ENCODE peak calls at places on chromosomes 1 and 21, in five cellular contexts. J is pancreas, W is prostate gland, X is sigmoid colon, R is brain microvascular endothelial cell. N is an unnamed sample.
A peak's percentile ranks its signal among the peaks of the same experiment; 100 is the strongest.

GRCh38 chr1:94514095-94514727 is 27.3 kb downstream of the F3 start:
- DNase-seq in X (no peak), J (no peak), W (no peak), R (peak; percentile 33), N (peak; percentile 45)

GRCh38 chr21:30434033-30434631 is 4.1 kb downstream of the KRTAP13-4 start:
- DNase-seq in R (peak; percentile 20), W (peak; percentile 10), X (no peak), J (no peak), N (peak; percentile 47)

GRCh38 chr1:15384301-15384901 is 25.3 kb upstream of the EFHD2 start:
- DNase-seq in R (no peak), W (no peak), J (no peak), X (no peak), N (no peak)

GRCh38 chr1:234486858-234487830 is 8.2 kb upstream of the TARBP1 start:
- DNase-seq in J (no peak), R (peak; percentile 66), W (peak; percentile 69), X (no peak), N (peak; percentile 90)

GRCh38 chr1:34013958-34014737 is 150.3 kb downstream of the HMGB4 start:
- DNase-seq in J (peak; percentile 72), X (no peak), R (no peak), W (no peak), N (peak; percentile 5)

GRCh38 chr1:41890841-41891311 is 27.8 kb downstream of the HIVEP3 start:
- DNase-seq in R (no peak), J (no peak), W (peak; percentile 32), X (no peak), N (peak; percentile 29)

GRCh38 chr1:8822383-8823294 is 5.2 kb upstream of the RERE start:
- DNase-seq in R (peak; percentile 73), J (no peak), W (no peak), X (no peak), N (peak; percentile 88)

GRCh38 chr1:26787381-26787705 is 407 bp upstream of the PIGV start:
- DNase-seq in X (no peak), W (no peak), J (no peak), R (peak; percentile 74), N (no peak)

GRCh38 chr1:98323396-98323795 is 338.1 kb upstream of the SNX7 start:
- DNase-seq in W (no peak), R (peak; percentile 74), J (no peak), X (no peak), N (peak; percentile 96)

GRCh38 chr1:154784924-154785531 is 85.1 kb downstream of the KCNN3 start:
- DNase-seq in J (no peak), R (no peak), W (no peak), X (peak; percentile 58), N (peak; percentile 8)

GRCh38 chr1:231233735-231234417 is 7.1 kb upstream of the GNPAT start:
- DNase-seq in R (no peak), J (no peak), W (no peak), X (no peak), N (no peak)

GRCh38 chr1:31744165-31744888 is 19.8 kb downstream of the ADGRB2 start:
- DNase-seq in J (no peak), X (no peak), W (no peak), R (no peak), N (no peak)

GRCh38 chr1:184838374-184838995 is 83.8 kb upstream of the EDEM3 start:
- DNase-seq in J (no peak), W (peak; percentile 73), X (peak; percentile 93), R (peak; percentile 92), N (peak; percentile 82)

GRCh38 chr1:93673159-93673657 is 8.4 kb downstream of the BCAR3 start:
- DNase-seq in X (no peak), J (no peak), R (no peak), W (peak; percentile 73), N (peak; percentile 77)

DNA sequence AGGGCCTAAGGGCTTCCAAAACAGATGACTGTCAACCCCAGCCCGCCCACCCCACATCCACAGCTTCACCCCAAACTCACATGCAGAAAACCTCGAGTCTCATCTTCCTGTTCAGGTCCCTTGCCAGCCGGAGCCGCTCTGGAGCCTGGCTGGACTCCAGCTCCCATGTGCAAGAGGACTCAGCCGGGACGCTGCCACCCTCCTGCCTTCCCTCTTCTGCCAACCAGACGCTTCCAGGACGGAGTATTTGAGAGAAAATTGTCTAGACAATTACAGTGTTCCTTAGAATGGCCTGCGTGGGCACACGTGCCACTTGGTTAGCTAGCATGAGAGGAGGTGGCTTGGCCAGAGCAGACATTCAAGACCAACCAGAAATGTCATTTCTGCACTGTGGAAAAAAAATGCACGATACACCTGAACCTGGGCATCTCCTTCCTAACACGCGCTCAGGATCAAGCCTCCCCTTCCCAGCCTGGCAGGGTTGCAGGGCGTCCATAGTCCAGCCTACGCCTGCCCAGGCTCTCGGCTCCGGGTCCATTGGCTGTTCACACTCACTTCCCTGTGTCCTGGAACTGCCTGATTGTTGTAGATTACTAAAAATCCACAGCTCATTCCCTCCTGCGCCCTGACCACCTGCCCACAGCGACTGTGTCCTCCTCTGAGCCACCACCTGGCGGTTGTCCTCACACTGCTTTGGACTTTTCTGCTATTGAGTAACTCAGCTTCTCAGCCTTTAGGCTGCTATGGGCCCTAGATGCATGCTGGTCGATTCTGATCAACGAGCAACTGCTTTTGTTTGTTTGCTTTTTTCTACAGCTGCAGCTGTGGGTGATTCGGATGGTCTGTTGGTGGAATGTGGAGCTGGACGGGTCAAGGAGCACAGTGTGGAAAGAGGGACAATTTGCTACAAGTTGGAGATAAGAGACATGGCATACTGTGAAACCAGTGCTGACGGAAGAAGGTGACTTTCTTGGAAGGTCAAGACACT is at the start of gene CLDN14:
- DNase-seq in J (no peak), X (no peak), W (peak; percentile 57), R (no peak), N (no peak)
- TF ChIP-seq CTCF in J (no peak), X (no peak), W (no peak), R (no peak), N (no peak)

GRCh38 chr21:36706951-36707762 is 8.2 kb downstream of the SIM2 start:
- DNase-seq in W (no peak), X (no peak), J (no peak), R (no peak), N (no peak)
- TF ChIP-seq CTCF in W (no peak), X (no peak), J (no peak), R (peak; percentile 41), N (no peak)

GRCh38 chr1:7120863-7121621 is 335.8 kb downstream of the CAMTA1 start:
- DNase-seq in W (no peak), X (no peak), J (no peak), R (no peak), N (no peak)

GRCh38 chr1:7121622-7121988 is 336.4 kb downstream of the CAMTA1 start:
- DNase-seq in X (peak; percentile 78), J (peak; percentile 79), R (no peak), W (peak; percentile 23), N (no peak)

GRCh38 chr1:7117265-7117598 is 332.0 kb downstream of the CAMTA1 start:
- DNase-seq in X (no peak), J (no peak), W (no peak), R (no peak), N (no peak)

GRCh38 chr1:7116001-7116400 is 330.7 kb downstream of the CAMTA1 start:
- DNase-seq in J (no peak), W (no peak), X (no peak), R (no peak), N (no peak)

GRCh38 chr1:7117599-7118281 is 332.5 kb downstream of the CAMTA1 start:
- DNase-seq in R (peak; percentile 87), X (no peak), W (no peak), J (no peak), N (peak; percentile 76)
- TF ChIP-seq CTCF in R (peak; percentile 61), X (no peak), W (no peak), J (no peak), N (peak; percentile 7)

GRCh38 chr1:62962794-62963776 is 179.2 kb downstream of the ATG4C start:
- DNase-seq in R (peak; percentile 54), X (no peak), J (peak; percentile 62), W (peak; percentile 6), N (peak; percentile 67)
- TF ChIP-seq CTCF in R (peak; percentile 82), X (no peak), J (no peak), W (peak; percentile 24), N (peak; percentile 67)

GRCh38 chr1:167933779-167934178 is 2.7 kb upstream of the DCAF6 start:
- DNase-seq in R (no peak), X (no peak), J (no peak), W (no peak), N (no peak)

GRCh38 chr1:167936930-167937708 is at the start of gene MPC2:
- DNase-seq in X (peak; percentile 89), J (peak; percentile 75), R (peak; percentile 53), W (peak; percentile 83), N (peak; percentile 80)

GRCh38 chr1:167934407-167935251 is 1.9 kb upstream of the DCAF6 start:
- DNase-seq in X (no peak), R (no peak), J (no peak), W (no peak), N (peak; percentile 72)

GRCh38 chr1:167936068-167936929 is at the start of gene DCAF6:
- DNase-seq in J (peak; percentile 87), R (peak; percentile 96), W (peak; percentile 96), X (peak; percentile 98), N (peak; percentile 99)

DNA sequence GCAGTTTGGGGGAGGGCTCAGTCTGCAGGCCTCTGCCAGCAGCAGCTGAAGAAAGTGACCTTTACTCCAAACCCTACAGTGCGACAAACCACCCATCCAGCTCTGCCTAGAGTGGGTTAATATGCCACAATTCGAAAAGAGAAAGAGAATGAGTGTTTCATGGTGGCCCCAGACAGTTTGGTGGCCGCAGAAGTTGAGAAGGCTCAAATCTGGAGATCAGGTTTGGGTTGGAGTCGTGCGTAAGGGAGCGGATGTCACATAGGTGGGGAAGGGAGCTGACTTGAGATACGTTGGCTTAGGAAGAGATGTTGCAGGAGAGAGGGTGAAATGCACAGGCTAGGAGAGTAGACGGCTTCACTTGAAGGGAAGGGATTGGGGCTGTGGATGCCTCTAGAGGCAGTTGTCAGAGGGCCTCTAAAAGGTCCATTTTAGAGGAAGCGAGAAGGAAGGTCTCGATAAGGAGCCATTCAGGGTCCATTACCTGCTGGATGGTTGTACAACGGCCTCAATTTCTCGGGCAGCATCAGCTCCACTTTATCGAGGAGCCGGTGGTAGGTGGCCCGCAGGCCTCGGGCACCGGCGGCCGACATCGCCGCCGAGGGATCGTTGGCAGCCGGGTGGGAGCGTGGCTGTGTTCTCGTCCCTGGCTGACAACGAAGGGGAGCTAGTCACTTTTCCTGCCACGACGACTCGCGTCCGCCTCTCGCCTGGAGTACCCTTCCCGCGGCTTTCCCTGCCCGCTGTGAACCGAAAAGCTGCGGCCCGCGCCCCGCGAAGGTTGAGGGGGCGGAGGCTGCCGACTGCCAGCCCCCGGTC is 1.0 kb upstream of the DCAF6 start:
- DNase-seq in W (peak; percentile 23), R (peak; percentile 44), X (peak; percentile 65), J (peak; percentile 94), N (peak; percentile 52)
- TF ChIP-seq CTCF in W (no peak), R (no peak), X (no peak), J (no peak), N (no peak)